ENCODE peak calls at places on chromosomes 12 and 14, in seven cellular contexts. U, L, I, X, N, W and D are unnamed samples.

GRCh38 chr14:64728856-64729255 is 24.6 kb downstream of the PLEKHG3 start:
- DNase-seq in I (peak), N (no peak), W (no peak), L (no peak), U (no peak), X (no peak), D (no peak)

GRCh38 chr12:52050771-52051541 is at the start of gene NR4A1:
- DNase-seq in N (peak), I (peak), L (peak), U (peak), X (peak), W (peak), D (peak)

GRCh38 chr14:76203086-76204001 is 51.6 kb downstream of the GPATCH2L start:
- DNase-seq in L (no peak), U (no peak), N (peak), W (no peak), X (peak), I (peak), D (peak)

GRCh38 chr12:62523619-62524018 is 57.0 kb downstream of the MON2 start:
- DNase-seq in U (no peak), X (no peak), L (no peak), I (no peak), W (no peak), N (no peak), D (no peak)

GRCh38 chr12:96445743-96446655 is 43.4 kb upstream of the CFAP54 start:
- DNase-seq in X (peak), L (peak), W (no peak), I (peak), U (no peak), N (peak), D (peak)

GRCh38 chr14:24851837-24852236 is 198.1 kb downstream of the STXBP6 start:
- DNase-seq in W (no peak), I (no peak), L (no peak), N (no peak), X (no peak), U (no peak), D (no peak)

GRCh38 chr12:105523164-105524057 is 192.9 kb downstream of the C12orf75 start:
- DNase-seq in W (no peak), L (no peak), I (peak), U (no peak), N (peak), X (no peak), D (peak)

GRCh38 chr12:100493371-100494012 is 19.8 kb downstream of the NR1H4 start:
- DNase-seq in L (no peak), X (no peak), W (no peak), N (no peak), I (no peak), U (no peak), D (no peak)

GRCh38 chr14:52048132-52048531 is 20.7 kb downstream of the NID2 start:
- DNase-seq in W (no peak), U (no peak), L (no peak), I (no peak), N (no peak), X (no peak), D (no peak)

GRCh38 chr14:104084251-104085002 is 1.1 kb upstream of the ASPG start:
- DNase-seq in X (no peak), N (no peak), W (no peak), L (no peak), I (no peak), U (no peak), D (no peak)

GRCh38 chr12:80892597-80893445 is 44.9 kb downstream of the LIN7A start:
- DNase-seq in W (no peak), U (no peak), N (peak), X (no peak), L (no peak), I (no peak), D (peak)

GRCh38 chr12:12788675-12789368 is 3.4 kb downstream of the APOLD1 start:
- DNase-seq in L (peak), N (peak), X (peak), I (peak), W (peak), U (peak), D (peak)

GRCh38 chr12:67222302-67222701 is 46.9 kb upstream of the CAND1 start:
- DNase-seq in W (peak), I (no peak), N (peak), U (no peak), L (no peak), X (no peak), D (no peak)

GRCh38 chr12:2402180-2402579 is 349.4 kb downstream of the CACNA1C start:
- DNase-seq in U (no peak), W (peak), L (no peak), N (no peak), X (no peak), I (no peak), D (no peak)

GRCh38 chr14:85991156-85991555 is 461.2 kb downstream of the FLRT2 start:
- DNase-seq in L (no peak), I (no peak), U (no peak), X (no peak), N (no peak), W (no peak), D (no peak)

GRCh38 chr12:11719678-11720099 is 70.2 kb downstream of the ETV6 start:
- DNase-seq in W (no peak), I (peak), X (peak), L (peak), U (no peak), N (peak), D (peak)

GRCh38 chr12:54853933-54854538 is at the start of gene MUCL1:
- DNase-seq in X (peak), I (no peak), U (peak), L (peak), N (peak), W (peak), D (peak)

GRCh38 chr12:74747305-74747704 is 209.7 kb downstream of the ATXN7L3B start:
- DNase-seq in W (peak), U (no peak), I (no peak), X (no peak), L (no peak), N (peak), D (peak)

GRCh38 chr14:22824711-22825359 is 4.9 kb upstream of the MRPL52 start:
- DNase-seq in W (no peak), U (no peak), N (peak), X (peak), I (no peak), L (no peak), D (no peak)

GRCh38 chr12:70989232-70989631 is 68.7 kb upstream of the PTPRR start:
- DNase-seq in L (no peak), I (no peak), U (no peak), X (no peak), W (no peak), N (peak), D (no peak)

GRCh38 chr12:126358806-126359205 is 1293.6 kb downstream of the AACS start:
- DNase-seq in L (no peak), X (no peak), W (no peak), I (no peak), U (no peak), N (no peak), D (no peak)